ENCODE peak calls at places on chromosomes 4 and X, in six cellular contexts. Y, F, G, N, V and J are unnamed samples.
A peak's percentile ranks its signal among the peaks of the same experiment; 100 is the strongest.

GRCh38 chr4:30904593-30904992 is 184.4 kb downstream of the PCDH7 start:
- DNase-seq in F (no peak), Y (no peak), V (no peak), G (no peak), N (no peak), J (no peak)

GRCh38 chr4:147940144-147940543 is 208.3 kb downstream of the ARHGAP10 start:
- DNase-seq in G (no peak), F (no peak), N (no peak), Y (no peak), V (no peak), J (no peak)

GRCh38 chr4:16867827-16868226 is 30.6 kb downstream of the LDB2 start:
- DNase-seq in V (no peak), G (no peak), Y (no peak), F (no peak), N (no peak), J (no peak)

GRCh38 chr4:148166132-148166531 is 276.1 kb downstream of the NR3C2 start:
- DNase-seq in N (no peak), G (no peak), V (peak; percentile 67), F (no peak), Y (no peak), J (no peak)

GRCh38 chr4:32025840-32026459 is 1305.8 kb downstream of the PCDH7 start:
- DNase-seq in Y (no peak), N (no peak), V (peak; percentile 46), G (no peak), F (no peak), J (no peak)

GRCh38 chrX:10109695-10110094 is 47.1 kb upstream of the CLCN4 start:
- DNase-seq in N (no peak), G (no peak), V (no peak), Y (no peak), F (no peak), J (no peak)

GRCh38 chrX:63115196-63115595 is 235.9 kb downstream of the SPIN4 start:
- DNase-seq in G (no peak), Y (no peak), V (no peak), N (no peak), F (no peak), J (no peak)

GRCh38 chrX:44105228-44105913 is 132.2 kb upstream of the NDP start:
- DNase-seq in Y (no peak), N (no peak), F (no peak), G (no peak), V (no peak), J (no peak)

GRCh38 chr4:155077860-155078259 is 130.6 kb upstream of the NPY2R start:
- DNase-seq in V (no peak), Y (no peak), G (no peak), F (no peak), N (no peak), J (no peak)

GRCh38 chrX:24860140-24860539 is 155.6 kb downstream of the ARX start:
- DNase-seq in Y (no peak), F (no peak), V (peak; percentile 16), N (no peak), G (no peak), J (no peak)

GRCh38 chr4:47747846-47748494 is 89.9 kb downstream of the CORIN start:
- DNase-seq in N (no peak), F (no peak), V (no peak), Y (no peak), G (no peak), J (no peak)

GRCh38 chrX:154321624-154322023 is 26.0 kb downstream of the TKTL1 start:
- DNase-seq in N (no peak), G (no peak), F (peak; percentile 47), V (no peak), Y (no peak), J (peak; percentile 21)